ENCODE peak calls at places on chromosome 1, in five cellular contexts. J is stimulated activated CD4-positive, alpha-beta T cell treated with anti-CD3 and anti-CD28 coated beads, Interleukin-4, amount 100 ng/mL, for 1 hour; L is upper lobe of right lung; Q is LoVo; S is HFF-Myc. O is an unnamed sample.

GRCh38 chr1:219188331-219188803 is 14.7 kb downstream of the LYPLAL1 start:
- DNase-seq in L (no peak), J (no peak), Q (no peak), S (no peak), O (no peak)

GRCh38 chr1:236064674-236065508 is at the start of gene NID1:
- DNase-seq in J (peak; percentile 28), L (peak; percentile 79), Q (no peak), S (no peak), O (peak; percentile 90)

GRCh38 chr1:246705368-246705767 is 18.8 kb upstream of the SCCPDH start:
- DNase-seq in Q (peak; percentile 64), S (peak; percentile 40), J (no peak), L (no peak), O (peak; percentile 61)

GRCh38 chr1:199512037-199512710 is 515.3 kb upstream of the NR5A2 start:
- DNase-seq in S (no peak), J (no peak), Q (no peak), L (no peak), O (no peak)

GRCh38 chr1:244218220-244218619 is 167.1 kb downstream of the ZBTB18 start:
- DNase-seq in S (no peak), J (no peak), L (no peak), Q (no peak), O (no peak)

GRCh38 chr1:154819628-154820590 is 50.2 kb downstream of the KCNN3 start:
- DNase-seq in Q (no peak), J (peak; percentile 19), S (no peak), L (peak; percentile 38), O (peak; percentile 38)

GRCh38 chr1:151326619-151327222 is 495 bp downstream of the PI4KB start:
- DNase-seq in Q (no peak), J (peak; percentile 57), L (peak; percentile 75), S (no peak), O (peak; percentile 77)

GRCh38 chr1:169024800-169025253 is 81.7 kb upstream of the ATP1B1 start:
- DNase-seq in S (no peak), L (no peak), J (no peak), Q (no peak), O (no peak)

GRCh38 chr1:18385239-18385790 is 95.4 kb upstream of the KLHDC7A start:
- DNase-seq in L (no peak), S (no peak), Q (no peak), J (no peak), O (no peak)

GRCh38 chr1:91669584-91670350 is 169.1 kb downstream of the CDC7 start:
- DNase-seq in Q (no peak), L (no peak), S (no peak), J (no peak), O (no peak)

GRCh38 chr1:171788696-171789095 is 7.2 kb downstream of the METTL13 start:
- DNase-seq in S (peak; percentile 44), L (no peak), Q (no peak), J (no peak), O (peak; percentile 32)

GRCh38 chr1:51422367-51423097 is 92.2 kb upstream of the TTC39A start:
- DNase-seq in L (no peak), Q (no peak), S (no peak), J (no peak), O (no peak)